ENCODE peak calls at places on chromosomes 3 and 15, in nine cellular contexts. E, W, F, S, C, T, Q, B and L are unnamed samples.

GRCh38 chr15:65333863-65334262 is 29.4 kb downstream of the RNU5B-1 start:
- DNase-seq in E (no peak), W (no peak), F (no peak), S (no peak), C (no peak), T (no peak), Q (no peak), B (no peak), L (peak; percentile 18)

GRCh38 chr15:43953402-43953801 is 126.6 kb downstream of the WDR76 start:
- DNase-seq in E (no peak), W (no peak), F (no peak), S (no peak), C (no peak), T (no peak), Q (no peak), B (no peak), L (no peak)

GRCh38 chr3:65751123-65751700 is 287.5 kb downstream of the MAGI1 start:
- DNase-seq in E (peak; percentile 34), W (no peak), F (peak; percentile 14), S (peak; percentile 16), C (peak; percentile 69), T (no peak), Q (peak; percentile 48), B (no peak), L (no peak)

GRCh38 chr15:55917881-55918296 is 75.5 kb downstream of the NEDD4 start:
- DNase-seq in E (peak; percentile 96), W (no peak), F (no peak), S (peak; percentile 29), C (no peak), T (no peak), Q (peak; percentile 97), B (peak; percentile 76), L (no peak)

GRCh38 chr3:99232696-99233095 is 331.2 kb upstream of the DCBLD2 start:
- DNase-seq in E (peak; percentile 35), W (no peak), F (no peak), S (no peak), C (no peak), T (no peak), Q (no peak), B (no peak), L (no peak)

GRCh38 chr3:148534089-148534988 is 163.4 kb upstream of the AGTR1 start:
- DNase-seq in E (no peak), W (no peak), F (no peak), S (no peak), C (no peak), T (no peak), Q (no peak), B (no peak), L (no peak)

GRCh38 chr3:42012378-42012934 is 50.6 kb upstream of the ULK4 start:
- DNase-seq in E (no peak), W (no peak), F (no peak), S (no peak), C (no peak), T (no peak), Q (no peak), B (peak; percentile 61), L (no peak)

GRCh38 chr3:123733805-123734526 is 149.1 kb upstream of the HACD2 start:
- DNase-seq in E (peak; percentile 95), W (no peak), F (no peak), S (no peak), C (no peak), T (no peak), Q (peak; percentile 85), B (peak; percentile 86), L (no peak)

GRCh38 chr3:14143826-14144225 is 19.0 kb downstream of the TMEM43 start:
- DNase-seq in E (peak; percentile 94), W (no peak), F (no peak), S (peak; percentile 79), C (no peak), T (peak; percentile 82), Q (peak; percentile 96), B (peak; percentile 78), L (peak; percentile 80)

GRCh38 chr3:168165390-168166269 is 69.9 kb upstream of the GOLIM4 start:
- DNase-seq in E (peak; percentile 76), W (no peak), F (peak; percentile 31), S (peak; percentile 68), C (no peak), T (no peak), Q (peak; percentile 85), B (peak; percentile 21), L (no peak)

GRCh38 chr3:136952292-136952691 is 5.5 kb upstream of the IL20RB start:
- DNase-seq in E (peak; percentile 80), W (no peak), F (no peak), S (no peak), C (no peak), T (no peak), Q (peak; percentile 49), B (peak; percentile 71), L (no peak)

GRCh38 chr3:167973046-167973445 is 122.7 kb downstream of the GOLIM4 start:
- DNase-seq in E (no peak), W (no peak), F (no peak), S (no peak), C (no peak), T (no peak), Q (no peak), B (no peak), L (no peak)

GRCh38 chr3:71621802-71622537 is 38.4 kb upstream of the FOXP1 start:
- DNase-seq in E (no peak), W (no peak), F (peak; percentile 16), S (no peak), C (no peak), T (no peak), Q (no peak), B (no peak), L (no peak)

GRCh38 chr3:69085543-69086132 is 901 bp downstream of the ARL6IP5 start:
- DNase-seq in E (no peak), W (peak; percentile 66), F (no peak), S (peak; percentile 30), C (no peak), T (peak; percentile 71), Q (peak; percentile 54), B (no peak), L (peak; percentile 80)

GRCh38 chr15:89149501-89150101 is 61.3 kb downstream of the ABHD2 start:
- DNase-seq in E (no peak), W (no peak), F (no peak), S (no peak), C (no peak), T (no peak), Q (no peak), B (peak; percentile 75), L (no peak)

GRCh38 chr15:70474367-70474681 is 289.0 kb downstream of the UACA start:
- DNase-seq in E (no peak), W (no peak), F (no peak), S (peak; percentile 34), C (no peak), T (no peak), Q (no peak), B (no peak), L (no peak)

GRCh38 chr15:58182460-58183163 is 44.4 kb downstream of the AQP9 start:
- DNase-seq in E (peak; percentile 41), W (no peak), F (no peak), S (no peak), C (peak; percentile 61), T (no peak), Q (peak; percentile 64), B (no peak), L (peak; percentile 73)

GRCh38 chr3:112115161-112115739 is 17.8 kb downstream of the GCSAM start:
- DNase-seq in E (no peak), W (no peak), F (no peak), S (no peak), C (no peak), T (no peak), Q (no peak), B (no peak), L (no peak)

DNA sequence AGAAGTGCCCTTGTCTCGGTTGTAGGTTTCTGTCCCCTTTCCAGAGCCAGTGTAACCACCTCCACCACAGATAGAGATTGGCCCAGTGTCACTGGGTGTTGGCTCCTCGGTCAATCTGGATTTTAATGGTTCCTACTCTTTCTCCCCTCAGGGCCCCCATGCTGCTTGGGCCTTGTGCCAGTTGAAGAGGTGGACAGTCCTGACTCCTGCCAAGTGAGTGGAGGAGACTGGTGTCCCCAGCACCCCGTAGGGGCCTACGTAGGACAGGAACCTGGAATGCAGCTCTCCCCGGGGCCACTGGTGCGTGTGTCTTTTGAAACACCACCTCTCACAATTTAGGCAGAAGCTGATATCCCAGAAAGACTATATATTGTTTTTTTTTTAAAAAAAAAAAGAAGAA is 75.2 kb downstream of the BOC start:
- DNase-seq in E (no peak), W (no peak), F (no peak), S (no peak), C (no peak), T (no peak), Q (no peak), B (no peak), L (no peak)
- H3K27ac ChIP-seq in E (peak overlapping the region; percentile 78), W (no peak overlapping the region), F (no peak overlapping the region), S (peak overlapping the region; percentile 63), C (no peak overlapping the region), T (no peak overlapping the region), Q (no peak overlapping the region), B (no peak overlapping the region), L (no peak overlapping the region)

GRCh38 chr15:93706476-93706875 is 524.9 kb upstream of the MCTP2 start:
- DNase-seq in E (no peak), W (no peak), F (no peak), S (no peak), C (no peak), T (no peak), Q (no peak), B (no peak), L (no peak)
- H3K4me1 ChIP-seq in E (no peaks in the 10 kb centered on the region), W (no peaks in the 10 kb centered on the region), F (peaks cover 11% of the 10 kb centered on the region), S (no peaks in the 10 kb centered on the region), C (no peaks in the 10 kb centered on the region), T (no peaks in the 10 kb centered on the region), Q (no peaks in the 10 kb centered on the region), B (no peaks in the 10 kb centered on the region), L (no peaks in the 10 kb centered on the region)

GRCh38 chr15:100653608-100654007 is 51.2 kb downstream of the ASB7 start:
- DNase-seq in E (no peak), W (no peak), F (no peak), S (no peak), C (no peak), T (no peak), Q (peak; percentile 41), B (no peak), L (no peak)

GRCh38 chr15:100651253-100651652 is 48.9 kb downstream of the ASB7 start:
- DNase-seq in E (peak; percentile 46), W (no peak), F (no peak), S (no peak), C (no peak), T (no peak), Q (peak; percentile 19), B (no peak), L (no peak)

DNA sequence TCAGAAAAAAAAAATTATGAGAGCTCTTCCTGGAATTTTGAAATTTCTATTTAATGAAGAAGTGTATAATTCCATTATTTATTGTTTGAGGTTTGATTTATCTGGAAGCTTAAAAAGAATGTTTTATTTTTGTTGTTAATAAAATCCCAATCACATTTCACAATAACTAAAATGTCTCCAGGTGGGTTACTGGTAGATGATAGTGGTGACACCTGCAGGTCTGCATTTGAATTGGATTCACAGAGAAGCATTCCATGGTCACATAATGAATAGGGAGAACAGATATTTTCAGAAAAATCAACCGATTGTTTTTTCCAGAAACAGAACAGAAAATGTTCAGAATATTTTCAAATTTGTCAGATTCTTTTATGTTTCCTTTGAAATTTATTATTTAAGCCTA is 48.3 kb downstream of the ASB7 start:
- DNase-seq in E (no peak), W (no peak), F (no peak), S (no peak), C (no peak), T (no peak), Q (no peak), B (no peak), L (no peak)
- TF ChIP-seq CTCF in E (no peak), W (no peak), F (no peak), S (no peak), C (no peak), T (no peak), Q (no peak), B (peak; percentile 57), L (no peak)

GRCh38 chr3:172102123-172102882 is 62.9 kb downstream of the FNDC3B start:
- DNase-seq in E (no peak), W (no peak), F (no peak), S (no peak), C (no peak), T (no peak), Q (no peak), B (no peak), L (no peak)
- H3K27ac ChIP-seq in E (no peak overlapping the region), W (no peak overlapping the region), F (no peak overlapping the region), S (no peak overlapping the region), C (no peak overlapping the region), T (peak overlapping the region; percentile 14), Q (no peak overlapping the region), B (peak overlapping the region; percentile 74), L (no peak overlapping the region)